ENCODE peak calls at places on chromosomes 16 and 17, in four cellular contexts. One of them, this sample, is unnamed.

GRCh38 chr17:79131274-79131635 is 56.6 kb downstream of the ENGASE start:
- DNase-seq in cardiac fibroblast: no peak
- DNase-seq in CD4-positive, alpha-beta T cell: no peak
- DNase-seq in AG09319: no peak
- DNase-seq in this sample: no peak

GRCh38 chr17:50841949-50842354 is 6.6 kb downstream of the WFIKKN2 start:
- DNase-seq in cardiac fibroblast: peak; percentile 76
- DNase-seq in CD4-positive, alpha-beta T cell: peak; percentile 36
- DNase-seq in AG09319: no peak
- DNase-seq in this sample: peak; percentile 37

GRCh38 chr16:47028767-47029377 is 55.4 kb upstream of the DNAJA2 start:
- DNase-seq in cardiac fibroblast: no peak
- DNase-seq in CD4-positive, alpha-beta T cell: no peak
- DNase-seq in AG09319: no peak
- DNase-seq in this sample: no peak

GRCh38 chr16:61182416-61182815 is 853.8 kb downstream of the CDH8 start:
- DNase-seq in cardiac fibroblast: no peak
- DNase-seq in CD4-positive, alpha-beta T cell: no peak
- DNase-seq in AG09319: no peak
- DNase-seq in this sample: no peak

GRCh38 chr17:14225153-14226004 is 11.3 kb downstream of the CDRT15 start:
- DNase-seq in cardiac fibroblast: no peak
- DNase-seq in CD4-positive, alpha-beta T cell: no peak
- DNase-seq in AG09319: no peak
- DNase-seq in this sample: no peak

GRCh38 chr16:68370921-68371651 is 60.3 kb downstream of the PRMT7 start:
- DNase-seq in cardiac fibroblast: no peak
- DNase-seq in CD4-positive, alpha-beta T cell: no peak
- DNase-seq in AG09319: no peak
- DNase-seq in this sample: no peak

GRCh38 chr17:67111808-67112207 is 67.5 kb downstream of the CACNG1 start:
- DNase-seq in cardiac fibroblast: no peak
- DNase-seq in CD4-positive, alpha-beta T cell: no peak
- DNase-seq in AG09319: no peak
- DNase-seq in this sample: no peak

GRCh38 chr17:49457564-49458535 is 37.2 kb upstream of the NGFR start:
- DNase-seq in cardiac fibroblast: no peak
- DNase-seq in CD4-positive, alpha-beta T cell: no peak
- DNase-seq in AG09319: no peak
- DNase-seq in this sample: no peak

GRCh38 chr17:55246583-55246982 is 18.2 kb upstream of the HLF start:
- DNase-seq in cardiac fibroblast: no peak
- DNase-seq in CD4-positive, alpha-beta T cell: no peak
- DNase-seq in AG09319: no peak
- DNase-seq in this sample: no peak

GRCh38 chr17:43772877-43773648 is 5.7 kb downstream of the DUSP3 start:
- DNase-seq in cardiac fibroblast: no peak
- DNase-seq in CD4-positive, alpha-beta T cell: no peak
- DNase-seq in AG09319: no peak
- DNase-seq in this sample: no peak

GRCh38 chr17:6303664-6304063 is 131.3 kb downstream of the AIPL1 start:
- DNase-seq in cardiac fibroblast: peak; percentile 7
- DNase-seq in CD4-positive, alpha-beta T cell: no peak
- DNase-seq in AG09319: no peak
- DNase-seq in this sample: no peak

GRCh38 chr16:64089697-64090096 is 1032.2 kb downstream of the CDH11 start:
- DNase-seq in cardiac fibroblast: peak; percentile 60
- DNase-seq in CD4-positive, alpha-beta T cell: no peak
- DNase-seq in AG09319: no peak
- DNase-seq in this sample: no peak